ENCODE peak calls at places on chromosomes 6 and 20, in six cellular contexts. J is keratinocyte, Q is ovary, I is Peyer's patch, W is tibial artery, Z is OCI-LY7. C is an unnamed sample. For H3K9me3 and H3K4me1, the result is how much of the 10 kb centered on the place peaks cover.

GRCh38 chr20:48153523-48153922 is 368.2 kb upstream of the SULF2 start:
- DNase-seq in J (no peak), Q (no peak), I (no peak), W (no peak), Z (peak), C (no peak)

GRCh38 chr20:4170621-4171537 is 155.5 kb upstream of the RNF24 start:
- DNase-seq in J (no peak), Q (peak), I (no peak), W (no peak), Z (no peak), C (no peak)

GRCh38 chr6:143176090-143177021 is 115.7 kb downstream of the AIG1 start:
- DNase-seq in J (peak), Q (no peak), I (no peak), W (no peak), Z (no peak), C (no peak)

GRCh38 chr20:50434653-50435396 is 75.4 kb upstream of the PTPN1 start:
- DNase-seq in J (no peak), Q (no peak), I (no peak), W (no peak), Z (no peak), C (no peak)

GRCh38 chr6:36962874-36963273 is 8.3 kb downstream of the PI16 start:
- DNase-seq in J (no peak), Q (no peak), I (peak), W (peak), Z (peak), C (peak)

GRCh38 chr6:89117285-89118108 is at the start of gene SRSF12:
- DNase-seq in J (no peak), Q (peak), I (peak), W (no peak), Z (no peak), C (peak)

GRCh38 chr20:62749851-62750445 is 41.3 kb downstream of the NTSR1 start:
- DNase-seq in J (no peak), Q (no peak), I (no peak), W (no peak), Z (no peak), C (no peak)

GRCh38 chr20:53395188-53395923 is 198.3 kb downstream of the ZNF217 start:
- DNase-seq in J (no peak), Q (no peak), I (no peak), W (no peak), Z (no peak), C (no peak)

GRCh38 chr20:52972190-52972937 is at the start of gene TSHZ2:
- DNase-seq in J (no peak), Q (peak), I (peak), W (peak), Z (no peak), C (peak)

GRCh38 chr6:97141756-97142155 is 141.3 kb downstream of the MMS22L start:
- DNase-seq in J (no peak), Q (no peak), I (no peak), W (no peak), Z (no peak), C (no peak)

GRCh38 chr20:44460795-44461141 is 14.9 kb upstream of the TTPAL start:
- DNase-seq in J (no peak), Q (no peak), I (no peak), W (no peak), Z (peak), C (peak)

GRCh38 chr20:21360686-21361085 is 36.6 kb downstream of the NKX2-4 start:
- DNase-seq in J (no peak), Q (no peak), I (no peak), W (no peak), Z (no peak), C (no peak)

GRCh38 chr6:57294829-57295228 is 22.6 kb upstream of the PRIM2 start:
- DNase-seq in J (no peak), Q (no peak), I (no peak), W (peak), Z (no peak), C (no peak)

GRCh38 chr6:45923831-45924391 is 91.7 kb downstream of the CLIC5 start:
- DNase-seq in J (peak), Q (no peak), I (no peak), W (no peak), Z (no peak), C (no peak)

GRCh38 chr20:9294081-9294480 is 220.3 kb upstream of the LAMP5 start:
- DNase-seq in J (no peak), Q (no peak), I (no peak), W (no peak), Z (no peak), C (no peak)

GRCh38 chr6:157822221-157823000 is 635 bp upstream of the SNX9 start:
- DNase-seq in J (no peak), Q (peak), I (peak), W (no peak), Z (no peak), C (no peak)

GRCh38 chr6:150528648-150529285 is 70.9 kb upstream of the PLEKHG1 start:
- DNase-seq in J (no peak), Q (peak), I (peak), W (peak), Z (no peak), C (no peak)

GRCh38 chr6:156268849-156269248 is 508.3 kb upstream of the ARID1B start:
- DNase-seq in J (no peak), Q (no peak), I (no peak), W (no peak), Z (no peak), C (no peak)

GRCh38 chr6:156269751-156270369 is 507.3 kb upstream of the ARID1B start:
- DNase-seq in J (no peak), Q (no peak), I (no peak), W (no peak), Z (no peak), C (no peak)

GRCh38 chr6:156273065-156273711 is 504.0 kb upstream of the ARID1B start:
- DNase-seq in J (no peak), Q (no peak), I (no peak), W (no peak), Z (no peak), C (no peak)
- H3K9me3 ChIP-seq in J (under half), Q (under half), I (under half), W (under half), Z (under half), C (under half)

GRCh38 chr6:111564482-111564945 is 41.2 kb downstream of the TRAF3IP2 start:
- DNase-seq in J (no peak), Q (no peak), I (no peak), W (peak), Z (no peak), C (no peak)
- H3K4me1 ChIP-seq in J (under half), Q (under half), I (under half), W (half or more), Z (under half), C (under half)

DNA sequence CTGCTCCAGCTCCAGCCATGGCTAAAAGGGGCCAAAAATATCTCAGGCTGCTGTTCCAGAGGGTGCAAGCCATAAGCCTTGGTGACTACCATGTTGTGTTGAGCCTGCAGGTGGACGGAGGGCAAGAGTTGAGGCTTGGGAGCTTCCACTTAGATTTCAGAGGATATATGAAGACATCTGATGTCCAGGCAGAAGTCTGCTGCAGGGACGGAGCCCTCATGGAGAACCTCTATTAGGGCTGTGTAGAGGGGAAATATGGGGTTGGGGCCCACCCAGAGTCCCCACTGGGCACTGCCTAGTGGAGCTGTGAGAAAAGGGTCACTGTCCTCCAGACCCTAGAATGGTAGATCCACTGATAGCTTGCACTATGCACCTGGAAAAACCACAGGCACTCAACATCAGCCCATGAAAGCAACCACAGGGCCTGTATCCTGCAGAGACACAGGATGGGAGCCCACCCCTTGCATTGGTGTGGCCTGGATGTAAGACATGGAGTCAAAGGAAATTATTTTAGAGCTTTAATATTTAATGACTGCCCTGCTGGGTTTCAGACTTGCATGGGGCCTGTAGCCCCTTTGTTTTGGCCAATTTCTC is 70.5 kb downstream of the NINL start:
- DNase-seq in J (no peak), Q (no peak), I (no peak), W (no peak), Z (peak), C (no peak)
- H3K9me3 ChIP-seq in J (under half), Q (under half), I (under half), W (under half), Z (under half), C (under half)

DNA sequence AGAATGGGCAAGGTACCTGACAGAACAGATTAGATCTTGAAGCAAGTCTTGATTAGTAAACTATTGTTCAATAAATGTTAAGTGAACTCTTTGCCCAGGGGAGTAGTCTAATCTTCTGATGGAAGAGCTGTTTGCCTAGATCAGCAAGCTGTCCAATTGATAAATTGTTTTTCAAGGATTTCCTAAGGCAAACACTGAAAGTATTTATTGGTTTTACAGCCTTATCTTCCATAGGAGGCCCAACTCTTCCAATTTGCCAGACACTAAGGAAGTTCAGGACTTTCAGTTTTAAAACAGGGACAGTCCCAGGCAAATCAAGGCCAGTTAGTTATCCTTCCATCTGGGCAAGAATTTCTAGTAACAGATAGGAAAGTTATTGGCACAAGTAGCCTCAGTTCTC is 1.8 kb upstream of the C6orf163 start:
- DNase-seq in J (no peak), Q (no peak), I (no peak), W (no peak), Z (no peak), C (no peak)
- H3K4me1 ChIP-seq in J (under half), Q (under half), I (under half), W (under half), Z (under half), C (under half)

DNA sequence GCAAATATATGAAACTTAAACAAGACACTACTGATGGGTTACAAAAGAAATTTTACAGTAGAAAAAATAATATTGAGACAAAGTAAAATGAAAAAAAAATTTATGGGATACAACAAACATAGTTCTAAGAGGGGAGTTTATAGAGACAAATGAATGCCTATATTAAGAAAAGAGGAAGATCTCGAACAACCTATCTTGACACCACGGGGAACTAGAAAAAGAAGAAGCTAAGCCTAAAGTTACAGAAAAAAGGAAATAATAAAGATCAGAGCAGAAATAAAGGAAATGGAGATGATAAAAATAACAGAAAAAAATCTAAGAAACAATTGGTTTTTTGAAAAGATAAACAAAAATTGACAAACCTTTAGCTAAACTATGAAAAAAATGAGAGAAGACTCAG is 9.1 kb upstream of the ECHDC1 start:
- DNase-seq in J (no peak), Q (no peak), I (no peak), W (no peak), Z (no peak), C (no peak)
- H3K9me3 ChIP-seq in J (under half), Q (under half), I (under half), W (under half), Z (under half), C (under half)